ENCODE peak calls at places on chromosomes 6 and 20, in five cellular contexts. One of them, this sample, is unnamed.

GRCh38 chr20:31607640-31608255 is 2.7 kb downstream of the ID1 start:
- DNase-seq in HEK293T: no peak
- DNase-seq in head of caudate nucleus: no peak
- DNase-seq in GM23248: peak; percentile 78
- DNase-seq in left ventricle myocardium superior: no peak
- DNase-seq in this sample: peak; percentile 46

GRCh38 chr6:40986364-40986763 is 52.7 kb downstream of the UNC5CL start:
- DNase-seq in HEK293T: no peak
- DNase-seq in GM23248: no peak
- DNase-seq in left ventricle myocardium superior: no peak
- DNase-seq in head of caudate nucleus: no peak
- DNase-seq in this sample: no peak

GRCh38 chr6:3232017-3232838 is 4.8 kb upstream of the TUBB2B start:
- DNase-seq in GM23248: no peak
- DNase-seq in head of caudate nucleus: no peak
- DNase-seq in HEK293T: no peak
- DNase-seq in left ventricle myocardium superior: no peak
- DNase-seq in this sample: peak; percentile 78

GRCh38 chr20:36362261-36362660 is 56.1 kb downstream of the DLGAP4 start:
- DNase-seq in HEK293T: no peak
- DNase-seq in left ventricle myocardium superior: no peak
- DNase-seq in GM23248: no peak
- DNase-seq in head of caudate nucleus: no peak
- DNase-seq in this sample: no peak

GRCh38 chr6:6592836-6593235 is 4.3 kb downstream of the LY86 start:
- DNase-seq in GM23248: no peak
- DNase-seq in HEK293T: no peak
- DNase-seq in head of caudate nucleus: no peak
- DNase-seq in left ventricle myocardium superior: no peak
- DNase-seq in this sample: no peak

GRCh38 chr20:8608470-8608869 is 460.4 kb upstream of the PLCB4 start:
- DNase-seq in GM23248: peak; percentile 39
- DNase-seq in head of caudate nucleus: no peak
- DNase-seq in left ventricle myocardium superior: no peak
- DNase-seq in HEK293T: no peak
- DNase-seq in this sample: no peak

GRCh38 chr20:31674895-31675827 is 37.4 kb downstream of the COX4I2 start:
- DNase-seq in left ventricle myocardium superior: peak; percentile 65
- DNase-seq in HEK293T: no peak
- DNase-seq in head of caudate nucleus: peak; percentile 51
- DNase-seq in GM23248: peak; percentile 75
- DNase-seq in this sample: no peak

GRCh38 chr6:41536884-41537347 is 9.3 kb upstream of the FOXP4 start:
- DNase-seq in head of caudate nucleus: no peak
- DNase-seq in left ventricle myocardium superior: peak; percentile 44
- DNase-seq in GM23248: no peak
- DNase-seq in HEK293T: no peak
- DNase-seq in this sample: peak; percentile 39

GRCh38 chr6:37451411-37452273 is 18.6 kb downstream of the CMTR1 start:
- DNase-seq in GM23248: peak; percentile 49
- DNase-seq in left ventricle myocardium superior: no peak
- DNase-seq in head of caudate nucleus: no peak
- DNase-seq in HEK293T: no peak
- DNase-seq in this sample: no peak

This sample was measured in NCI-H526 treated with DMSO at 0.1 percent for 48 hours.